ENCODE peak calls at places on chromosome 2, in ten cellular contexts. One of them, this sample, is unnamed. For H3K27me3 and H3K9me3, the result is how much of the 10 kb centered on the place peaks cover.

GRCh38 chr2:96144481-96145027 is 686 bp downstream of the DUSP2 start:
- DNase-seq in prostate gland: peak
- DNase-seq in stomach: no peak
- DNase-seq in ovary: no peak
- DNase-seq in tibial nerve: no peak
- DNase-seq in gastrocnemius medialis: no peak
- DNase-seq in adrenal gland: no peak
- DNase-seq in right lobe of liver: no peak
- DNase-seq in K562: no peak
- DNase-seq in IMR-90: no peak
- DNase-seq in this sample: no peak

GRCh38 chr2:85286913-85287312 is 40.9 kb downstream of the TGOLN2 start:
- DNase-seq in prostate gland: no peak
- DNase-seq in stomach: no peak
- DNase-seq in ovary: no peak
- DNase-seq in tibial nerve: no peak
- DNase-seq in gastrocnemius medialis: no peak
- DNase-seq in adrenal gland: no peak
- DNase-seq in right lobe of liver: no peak
- DNase-seq in K562: no peak
- DNase-seq in IMR-90: no peak
- DNase-seq in this sample: no peak

GRCh38 chr2:101858246-101858645 is 133.5 kb upstream of the IL1R2 start:
- DNase-seq in prostate gland: no peak
- DNase-seq in stomach: no peak
- DNase-seq in ovary: no peak
- DNase-seq in tibial nerve: no peak
- DNase-seq in gastrocnemius medialis: no peak
- DNase-seq in adrenal gland: no peak
- DNase-seq in right lobe of liver: no peak
- DNase-seq in K562: no peak
- DNase-seq in IMR-90: no peak
- DNase-seq in this sample: no peak

GRCh38 chr2:100818606-100819364 is 1.2 kb upstream of the NPAS2 start:
- DNase-seq in prostate gland: peak
- DNase-seq in stomach: peak
- DNase-seq in ovary: peak
- DNase-seq in tibial nerve: no peak
- DNase-seq in gastrocnemius medialis: peak
- DNase-seq in adrenal gland: peak
- DNase-seq in right lobe of liver: peak
- DNase-seq in K562: no peak
- DNase-seq in IMR-90: peak
- DNase-seq in this sample: no peak

GRCh38 chr2:192246297-192246696 is 51.6 kb upstream of the TMEFF2 start:
- DNase-seq in prostate gland: no peak
- DNase-seq in stomach: no peak
- DNase-seq in ovary: no peak
- DNase-seq in tibial nerve: no peak
- DNase-seq in gastrocnemius medialis: no peak
- DNase-seq in adrenal gland: no peak
- DNase-seq in right lobe of liver: no peak
- DNase-seq in K562: no peak
- DNase-seq in IMR-90: no peak
- DNase-seq in this sample: no peak

GRCh38 chr2:225041871-225042799 is at the start of gene DOCK10:
- DNase-seq in prostate gland: no peak
- DNase-seq in stomach: peak
- DNase-seq in ovary: peak
- DNase-seq in tibial nerve: no peak
- DNase-seq in gastrocnemius medialis: no peak
- DNase-seq in adrenal gland: peak
- DNase-seq in right lobe of liver: peak
- DNase-seq in K562: no peak
- DNase-seq in IMR-90: peak
- DNase-seq in this sample: no peak

GRCh38 chr2:68765739-68766377 is 31.2 kb downstream of the ARHGAP25 start:
- DNase-seq in prostate gland: no peak
- DNase-seq in stomach: no peak
- DNase-seq in ovary: no peak
- DNase-seq in tibial nerve: no peak
- DNase-seq in gastrocnemius medialis: no peak
- DNase-seq in adrenal gland: no peak
- DNase-seq in right lobe of liver: no peak
- DNase-seq in K562: no peak
- DNase-seq in IMR-90: peak
- DNase-seq in this sample: no peak

GRCh38 chr2:196989496-196989895 is 63.0 kb upstream of the PGAP1 start:
- DNase-seq in prostate gland: no peak
- DNase-seq in stomach: no peak
- DNase-seq in ovary: no peak
- DNase-seq in tibial nerve: no peak
- DNase-seq in gastrocnemius medialis: no peak
- DNase-seq in adrenal gland: no peak
- DNase-seq in right lobe of liver: no peak
- DNase-seq in K562: no peak
- DNase-seq in IMR-90: no peak
- DNase-seq in this sample: no peak

GRCh38 chr2:217108575-217109027 is 248.7 kb upstream of the TNP1 start:
- DNase-seq in prostate gland: no peak
- DNase-seq in stomach: no peak
- DNase-seq in ovary: no peak
- DNase-seq in tibial nerve: no peak
- DNase-seq in gastrocnemius medialis: no peak
- DNase-seq in adrenal gland: no peak
- DNase-seq in right lobe of liver: no peak
- DNase-seq in K562: peak
- DNase-seq in IMR-90: no peak
- DNase-seq in this sample: no peak
- TF ChIP-seq POLR2A in prostate gland: no peak
- TF ChIP-seq POLR2A in stomach: no peak
- TF ChIP-seq POLR2A in ovary: no peak
- TF ChIP-seq POLR2A in tibial nerve: no peak
- TF ChIP-seq POLR2A in gastrocnemius medialis: no peak
- TF ChIP-seq POLR2A in adrenal gland: no peak
- TF ChIP-seq POLR2A in right lobe of liver: no peak
- TF ChIP-seq POLR2A in K562: no peak
- TF ChIP-seq POLR2A in IMR-90: no peak
- TF ChIP-seq POLR2A in this sample: no peak

DNA sequence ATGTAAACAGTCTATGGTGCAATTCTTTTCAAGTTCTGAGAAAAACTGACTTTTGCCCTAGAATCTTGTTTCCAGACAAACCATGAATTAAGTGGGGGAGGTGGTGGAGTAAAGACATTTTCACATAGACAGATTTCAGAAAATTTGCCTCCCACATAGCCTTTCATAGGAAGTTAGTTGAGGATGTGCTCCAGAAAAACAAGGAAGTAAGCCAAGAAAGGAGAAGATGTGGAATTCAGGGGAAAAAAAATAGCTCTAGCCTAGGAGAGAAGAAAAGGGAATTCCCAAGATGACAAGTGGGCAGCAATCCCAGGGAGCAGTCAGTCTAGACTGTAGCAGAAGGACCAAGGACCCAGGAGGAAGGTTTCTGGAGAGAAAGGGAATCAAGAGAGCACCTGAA is 17.4 kb downstream of the RUFY4 start:
- DNase-seq in prostate gland: no peak
- DNase-seq in stomach: no peak
- DNase-seq in ovary: no peak
- DNase-seq in tibial nerve: no peak
- DNase-seq in gastrocnemius medialis: no peak
- DNase-seq in adrenal gland: no peak
- DNase-seq in right lobe of liver: no peak
- DNase-seq in K562: no peak
- DNase-seq in IMR-90: no peak
- DNase-seq in this sample: no peak
- H3K27me3 ChIP-seq in prostate gland: under half
- H3K27me3 ChIP-seq in stomach: under half
- H3K27me3 ChIP-seq in ovary: under half
- H3K27me3 ChIP-seq in tibial nerve: under half
- H3K27me3 ChIP-seq in gastrocnemius medialis: under half
- H3K27me3 ChIP-seq in adrenal gland: under half
- H3K27me3 ChIP-seq in right lobe of liver: under half
- H3K27me3 ChIP-seq in K562: under half
- H3K27me3 ChIP-seq in IMR-90: under half
- H3K27me3 ChIP-seq in this sample: under half

GRCh38 chr2:13543550-13543949 is 826.8 kb downstream of the TRIB2 start:
- DNase-seq in prostate gland: no peak
- DNase-seq in stomach: no peak
- DNase-seq in ovary: no peak
- DNase-seq in tibial nerve: no peak
- DNase-seq in gastrocnemius medialis: no peak
- DNase-seq in adrenal gland: no peak
- DNase-seq in right lobe of liver: no peak
- DNase-seq in K562: no peak
- DNase-seq in IMR-90: no peak
- DNase-seq in this sample: no peak

GRCh38 chr2:13542061-13542460 is 825.3 kb downstream of the TRIB2 start:
- DNase-seq in prostate gland: no peak
- DNase-seq in stomach: no peak
- DNase-seq in ovary: no peak
- DNase-seq in tibial nerve: no peak
- DNase-seq in gastrocnemius medialis: no peak
- DNase-seq in adrenal gland: no peak
- DNase-seq in right lobe of liver: no peak
- DNase-seq in K562: no peak
- DNase-seq in IMR-90: no peak
- DNase-seq in this sample: no peak

GRCh38 chr2:13545320-13545719 is 828.6 kb downstream of the TRIB2 start:
- DNase-seq in prostate gland: no peak
- DNase-seq in stomach: no peak
- DNase-seq in ovary: no peak
- DNase-seq in tibial nerve: no peak
- DNase-seq in gastrocnemius medialis: no peak
- DNase-seq in adrenal gland: no peak
- DNase-seq in right lobe of liver: no peak
- DNase-seq in K562: no peak
- DNase-seq in IMR-90: no peak
- DNase-seq in this sample: no peak

GRCh38 chr2:13546131-13546530 is 829.4 kb downstream of the TRIB2 start:
- DNase-seq in prostate gland: no peak
- DNase-seq in stomach: no peak
- DNase-seq in ovary: no peak
- DNase-seq in tibial nerve: no peak
- DNase-seq in gastrocnemius medialis: no peak
- DNase-seq in adrenal gland: no peak
- DNase-seq in right lobe of liver: no peak
- DNase-seq in K562: no peak
- DNase-seq in IMR-90: no peak
- DNase-seq in this sample: no peak

DNA sequence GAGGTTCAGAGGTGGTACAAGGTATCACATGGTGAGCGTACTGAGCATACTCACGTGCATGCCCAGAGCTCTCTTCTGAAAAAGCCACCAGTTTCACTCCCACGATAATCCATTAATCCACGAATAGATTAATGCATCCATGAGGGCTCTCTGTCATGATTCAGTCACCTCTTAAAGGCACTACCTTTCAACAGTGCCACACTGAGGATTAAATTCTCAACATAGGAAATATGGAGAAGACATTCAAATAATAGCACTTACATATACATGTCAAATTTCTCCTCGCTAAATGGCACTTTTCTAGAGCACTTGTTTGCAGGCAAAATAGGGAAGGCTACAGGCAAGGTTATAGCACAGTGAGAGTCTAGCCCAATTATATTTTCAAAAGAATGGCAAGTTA is 825.9 kb downstream of the TRIB2 start:
- DNase-seq in prostate gland: no peak
- DNase-seq in stomach: no peak
- DNase-seq in ovary: no peak
- DNase-seq in tibial nerve: no peak
- DNase-seq in gastrocnemius medialis: no peak
- DNase-seq in adrenal gland: no peak
- DNase-seq in right lobe of liver: no peak
- DNase-seq in K562: no peak
- DNase-seq in IMR-90: no peak
- DNase-seq in this sample: no peak
- H3K9me3 ChIP-seq in prostate gland: under half
- H3K9me3 ChIP-seq in stomach: under half
- H3K9me3 ChIP-seq in ovary: under half
- H3K9me3 ChIP-seq in tibial nerve: under half
- H3K9me3 ChIP-seq in gastrocnemius medialis: under half
- H3K9me3 ChIP-seq in adrenal gland: under half
- H3K9me3 ChIP-seq in right lobe of liver: under half
- H3K9me3 ChIP-seq in K562: under half
- H3K9me3 ChIP-seq in IMR-90: under half
- H3K9me3 ChIP-seq in this sample: under half

GRCh38 chr2:232698552-232699091 is 1.5 kb downstream of the GIGYF2 start:
- DNase-seq in prostate gland: no peak
- DNase-seq in stomach: no peak
- DNase-seq in ovary: no peak
- DNase-seq in tibial nerve: no peak
- DNase-seq in gastrocnemius medialis: no peak
- DNase-seq in adrenal gland: no peak
- DNase-seq in right lobe of liver: no peak
- DNase-seq in K562: no peak
- DNase-seq in IMR-90: no peak
- DNase-seq in this sample: no peak

GRCh38 chr2:232696609-232697058 is 497 bp upstream of the GIGYF2 start:
- DNase-seq in prostate gland: no peak
- DNase-seq in stomach: no peak
- DNase-seq in ovary: no peak
- DNase-seq in tibial nerve: no peak
- DNase-seq in gastrocnemius medialis: no peak
- DNase-seq in adrenal gland: no peak
- DNase-seq in right lobe of liver: no peak
- DNase-seq in K562: no peak
- DNase-seq in IMR-90: no peak
- DNase-seq in this sample: no peak

GRCh38 chr2:232699110-232699509 is 2.0 kb downstream of the GIGYF2 start:
- DNase-seq in prostate gland: no peak
- DNase-seq in stomach: no peak
- DNase-seq in ovary: no peak
- DNase-seq in tibial nerve: no peak
- DNase-seq in gastrocnemius medialis: no peak
- DNase-seq in adrenal gland: no peak
- DNase-seq in right lobe of liver: no peak
- DNase-seq in K562: no peak
- DNase-seq in IMR-90: no peak
- DNase-seq in this sample: no peak

GRCh38 chr2:232697807-232698110 is 628 bp downstream of the GIGYF2 start:
- DNase-seq in prostate gland: no peak
- DNase-seq in stomach: no peak
- DNase-seq in ovary: no peak
- DNase-seq in tibial nerve: no peak
- DNase-seq in gastrocnemius medialis: no peak
- DNase-seq in adrenal gland: peak
- DNase-seq in right lobe of liver: no peak
- DNase-seq in K562: no peak
- DNase-seq in IMR-90: no peak
- DNase-seq in this sample: no peak

DNA sequence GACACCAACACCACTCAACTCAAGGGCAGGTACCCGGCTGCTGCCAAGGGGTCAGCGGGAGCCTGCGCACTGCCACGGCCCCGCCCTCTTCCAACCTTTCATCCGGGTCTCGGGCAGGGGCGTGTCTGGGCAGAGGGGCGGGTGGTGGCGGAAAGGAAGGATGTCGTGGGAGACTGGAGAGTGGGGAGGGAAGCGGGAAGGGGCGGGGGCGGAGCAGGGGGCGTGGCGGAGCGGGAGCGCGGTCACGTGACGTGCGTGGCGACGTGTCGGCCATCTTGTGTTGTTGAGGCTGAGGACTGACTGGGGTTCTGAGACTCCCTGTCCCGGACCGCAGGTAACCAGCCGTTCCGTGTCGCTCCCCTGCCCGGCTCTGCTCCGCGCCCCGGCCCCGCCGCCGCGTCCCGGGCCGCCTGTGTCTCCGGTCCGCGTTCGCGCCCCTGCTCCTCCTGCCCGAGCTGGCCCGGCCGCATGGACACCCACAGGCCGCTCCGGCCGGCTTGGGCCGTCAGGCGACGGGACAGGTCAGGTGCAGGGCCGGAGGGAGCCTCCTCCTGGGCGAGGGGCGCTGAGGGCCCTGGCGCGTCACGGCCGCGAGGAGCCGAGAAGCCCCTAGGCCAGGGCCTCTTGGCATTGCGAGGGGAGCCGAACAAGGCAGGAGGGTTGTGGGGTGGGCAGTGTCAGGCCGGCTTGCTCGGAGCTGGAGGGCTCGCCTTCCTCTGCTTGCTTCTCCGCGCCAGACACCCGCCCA is at the start of gene GIGYF2:
- DNase-seq in prostate gland: peak
- DNase-seq in stomach: peak
- DNase-seq in ovary: peak
- DNase-seq in tibial nerve: peak
- DNase-seq in gastrocnemius medialis: peak
- DNase-seq in adrenal gland: peak
- DNase-seq in right lobe of liver: peak
- DNase-seq in K562: peak
- DNase-seq in IMR-90: peak
- DNase-seq in this sample: no peak
- TF ChIP-seq POLR2A in prostate gland: peak
- TF ChIP-seq POLR2A in stomach: no peak
- TF ChIP-seq POLR2A in ovary: peak
- TF ChIP-seq POLR2A in tibial nerve: peak
- TF ChIP-seq POLR2A in gastrocnemius medialis: peak
- TF ChIP-seq POLR2A in adrenal gland: peak
- TF ChIP-seq POLR2A in right lobe of liver: peak
- TF ChIP-seq POLR2A in K562: peak
- TF ChIP-seq POLR2A in IMR-90: peak
- TF ChIP-seq POLR2A in this sample: no peak